ENCODE peak calls at places on chromosomes 2 and 18, in five cellular contexts. X is ascending aorta, O is foreskin keratinocyte, D is EL, F is mesendoderm. G is an unnamed sample.

GRCh38 chr18:3319399-3319798 is 57.5 kb downstream of the MYL12B start:
- DNase-seq in O (no peak), X (no peak), D (no peak), F (no peak), G (no peak)

GRCh38 chr18:77973745-77974144 is 724.1 kb downstream of the GALR1 start:
- DNase-seq in D (no peak), O (no peak), F (no peak), X (no peak), G (no peak)

GRCh38 chr18:27954226-27954625 is 222.7 kb downstream of the CDH2 start:
- DNase-seq in F (no peak), D (peak; percentile 39), X (no peak), O (no peak), G (peak; percentile 59)

GRCh38 chr2:154554046-154554445 is 144.4 kb upstream of the KCNJ3 start:
- DNase-seq in F (no peak), O (no peak), X (no peak), D (no peak), G (no peak)

GRCh38 chr2:191656389-191656788 is 21.5 kb upstream of the NABP1 start:
- DNase-seq in O (no peak), D (peak; percentile 58), F (no peak), X (no peak), G (peak; percentile 70)

GRCh38 chr2:156476516-156477206 is 40.5 kb downstream of the GPD2 start:
- DNase-seq in D (peak; percentile 77), F (no peak), O (peak; percentile 46), X (no peak), G (peak; percentile 45)

GRCh38 chr2:109683452-109683851 is 69.3 kb downstream of the SOWAHC start:
- DNase-seq in O (no peak), X (no peak), F (no peak), D (no peak), G (no peak)

GRCh38 chr2:24411488-24412146 is 51.3 kb upstream of the ITSN2 start:
- DNase-seq in X (no peak), O (no peak), F (peak; percentile 87), D (no peak), G (no peak)

GRCh38 chr2:192148620-192149321 is 46.0 kb downstream of the TMEFF2 start:
- DNase-seq in O (no peak), F (peak; percentile 8), D (peak; percentile 46), X (no peak), G (peak; percentile 54)

GRCh38 chr2:208546107-208546506 is 139.5 kb downstream of the PTH2R start:
- DNase-seq in O (no peak), D (no peak), F (no peak), X (no peak), G (no peak)

GRCh38 chr2:148860037-148860436 is 15.0 kb upstream of the KIF5C start:
- DNase-seq in O (no peak), F (no peak), X (no peak), D (no peak), G (no peak)

GRCh38 chr2:85189606-85190270 is 56.5 kb downstream of the TCF7L1 start:
- DNase-seq in F (peak; percentile 27), X (no peak), O (no peak), D (no peak), G (no peak)

GRCh38 chr2:37775908-37776250 is 104.4 kb upstream of the CDC42EP3 start:
- DNase-seq in D (peak; percentile 76), F (peak; percentile 54), O (peak; percentile 93), X (no peak), G (peak; percentile 86)

GRCh38 chr2:218017211-218018053 is 14.6 kb upstream of the TNS1 start:
- DNase-seq in X (peak; percentile 55), D (no peak), F (no peak), O (no peak), G (no peak)

GRCh38 chr2:118124293-118124891 is 36.1 kb downstream of the INSIG2 start:
- DNase-seq in F (no peak), X (no peak), D (no peak), O (no peak), G (no peak)

GRCh38 chr18:62409821-62410220 is 84.7 kb downstream of the TNFRSF11A start:
- DNase-seq in O (no peak), X (no peak), F (peak; percentile 40), D (no peak), G (no peak)

GRCh38 chr2:196268538-196269338 is 97.4 kb upstream of the STK17B start:
- DNase-seq in O (peak; percentile 65), F (peak; percentile 82), D (no peak), X (no peak), G (peak; percentile 59)

GRCh38 chr2:160454070-160454797 is 39.4 kb downstream of the RBMS1 start:
- DNase-seq in F (peak; percentile 67), D (peak; percentile 10), O (no peak), X (no peak), G (no peak)

GRCh38 chr2:61426267-61426897 is 44.5 kb downstream of the USP34 start:
- DNase-seq in F (peak; percentile 89), D (peak; percentile 21), X (no peak), O (no peak), G (peak; percentile 44)

GRCh38 chr2:26011990-26012856 is 21.7 kb upstream of the RAB10 start:
- DNase-seq in O (peak; percentile 66), X (peak; percentile 26), D (peak; percentile 72), F (peak; percentile 82), G (peak; percentile 84)

GRCh38 chr2:54569745-54570296 is 113.7 kb downstream of the SPTBN1 start:
- DNase-seq in O (no peak), X (no peak), D (no peak), F (no peak), G (no peak)

GRCh38 chr18:74635202-74635969 is 37.7 kb downstream of the ZNF407 start:
- DNase-seq in D (no peak), X (no peak), F (no peak), O (no peak), G (no peak)

GRCh38 chr18:25563346-25563745 is 211.4 kb upstream of the ZNF521 start:
- DNase-seq in O (no peak), F (no peak), X (no peak), D (no peak), G (no peak)

GRCh38 chr2:43343573-43344304 is 117.3 kb upstream of the ZFP36L2 start:
- DNase-seq in O (peak; percentile 30), D (peak; percentile 79), F (peak; percentile 26), X (peak; percentile 69), G (peak; percentile 76)

GRCh38 chr2:197211881-197212342 is 98.7 kb downstream of the ANKRD44 start:
- DNase-seq in X (no peak), F (no peak), O (no peak), D (no peak), G (no peak)

GRCh38 chr2:206031162-206031784 is 54.7 kb downstream of the INO80D start:
- DNase-seq in X (no peak), O (peak; percentile 11), F (no peak), D (peak; percentile 25), G (peak; percentile 11)

GRCh38 chr2:23454501-23455120 is 69.6 kb downstream of the KLHL29 start:
- DNase-seq in X (no peak), D (no peak), O (no peak), F (no peak), G (no peak)

GRCh38 chr2:142989276-142990204 is 112.1 kb downstream of the KYNU start:
- DNase-seq in D (peak; percentile 18), F (peak; percentile 45), O (no peak), X (no peak), G (peak; percentile 77)

GRCh38 chr2:201808070-201808469 is 1.7 kb downstream of the CDK15 start:
- DNase-seq in F (peak; percentile 40), X (no peak), D (no peak), O (no peak), G (no peak)

GRCh38 chr2:85405076-85405402 is 5.1 kb downstream of the CAPG start:
- DNase-seq in X (no peak), D (peak; percentile 37), F (no peak), O (no peak), G (no peak)

GRCh38 chr2:20623741-20624155 is 27.1 kb downstream of the HS1BP3 start:
- DNase-seq in X (peak; percentile 5), O (no peak), D (no peak), F (no peak), G (no peak)

GRCh38 chr18:56083097-56083865 is 495.3 kb upstream of the TCF4 start:
- DNase-seq in F (peak; percentile 26), O (no peak), X (no peak), D (no peak), G (no peak)

GRCh38 chr2:60707750-60708371 is 48.2 kb upstream of the PAPOLG start:
- DNase-seq in O (no peak), X (no peak), D (peak; percentile 43), F (peak; percentile 25), G (peak; percentile 31)

GRCh38 chr2:144455979-144456378 is 63.9 kb downstream of the ZEB2 start:
- DNase-seq in O (no peak), D (no peak), F (no peak), X (no peak), G (no peak)

GRCh38 chr18:34222396-34223163 is 2.1 kb downstream of the NOL4 start:
- DNase-seq in D (no peak), F (peak; percentile 82), O (no peak), X (no peak), G (peak; percentile 28)

GRCh38 chr18:60892441-60892840 is 440.8 kb upstream of the CDH20 start:
- DNase-seq in D (peak; percentile 11), F (no peak), O (peak; percentile 83), X (no peak), G (no peak)

GRCh38 chr2:47519604-47520301 is 116.8 kb downstream of the MSH2 start:
- DNase-seq in X (no peak), O (no peak), D (no peak), F (no peak), G (no peak)

GRCh38 chr2:27652341-27652740 is 11.1 kb downstream of the SUPT7L start:
- DNase-seq in F (no peak), X (no peak), O (no peak), D (no peak), G (no peak)

GRCh38 chr2:183078163-183078466 is 432 bp upstream of the DUSP19 start:
- DNase-seq in D (no peak), F (no peak), O (no peak), X (no peak), G (no peak)

G was measured in mesenchymal stem cell.